ENCODE peak calls at places on chromosomes 3 and 15, in seven cellular contexts. L, A, O, Y, D, V and E are unnamed samples.

GRCh38 chr3:87260270-87260669 is 16.1 kb downstream of the POU1F1 start:
- DNase-seq in L (peak; percentile 58), A (peak; percentile 67), O (peak; percentile 10), Y (no peak), D (peak; percentile 51), V (peak; percentile 57), E (no peak)

GRCh38 chr3:52112056-52112455 is 42.2 kb downstream of the POC1A start:
- DNase-seq in L (no peak), A (no peak), O (no peak), Y (peak; percentile 26), D (no peak), V (no peak), E (peak; percentile 20)

GRCh38 chr3:151964768-151965167 is 91.3 kb downstream of the SUCNR1 start:
- DNase-seq in L (no peak), A (no peak), O (no peak), Y (no peak), D (peak; percentile 6), V (no peak), E (no peak)

GRCh38 chr3:192434186-192434585 is 293.2 kb downstream of the FGF12 start:
- DNase-seq in L (no peak), A (no peak), O (no peak), Y (no peak), D (no peak), V (no peak), E (no peak)

GRCh38 chr15:91253605-91254004 is 153.5 kb downstream of the SV2B start:
- DNase-seq in L (no peak), A (no peak), O (no peak), Y (no peak), D (no peak), V (no peak), E (no peak)

GRCh38 chr3:85567074-85567676 is 608.4 kb downstream of the CADM2 start:
- DNase-seq in L (peak; percentile 52), A (peak; percentile 80), O (no peak), Y (no peak), D (peak; percentile 29), V (peak; percentile 69), E (no peak)

GRCh38 chr15:77282333-77282732 is 137.6 kb downstream of the PEAK1 start:
- DNase-seq in L (no peak), A (no peak), O (peak; percentile 41), Y (no peak), D (peak; percentile 86), V (no peak), E (no peak)

GRCh38 chr3:6771171-6771570 is 89.7 kb upstream of the GRM7 start:
- DNase-seq in L (no peak), A (no peak), O (no peak), Y (no peak), D (no peak), V (no peak), E (no peak)

GRCh38 chr3:23396746-23397145 is 193.6 kb downstream of the UBE2E2 start:
- DNase-seq in L (no peak), A (no peak), O (no peak), Y (no peak), D (no peak), V (no peak), E (no peak)

GRCh38 chr3:105885261-105885660 is 16.4 kb upstream of the CBLB start:
- DNase-seq in L (no peak), A (no peak), O (no peak), Y (no peak), D (no peak), V (no peak), E (no peak)

GRCh38 chr3:66655673-66656072 is 154.9 kb upstream of the LRIG1 start:
- DNase-seq in L (no peak), A (no peak), O (no peak), Y (no peak), D (no peak), V (no peak), E (no peak)

GRCh38 chr15:50109086-50109987 is 9.7 kb downstream of the ATP8B4 start:
- DNase-seq in L (no peak), A (no peak), O (no peak), Y (no peak), D (peak; percentile 35), V (no peak), E (no peak)
- H3K4me3 ChIP-seq in L (no peak overlapping the region), A (no peak overlapping the region), O (no peak overlapping the region), Y (no peak overlapping the region), D (no peak overlapping the region), V (no peak overlapping the region), E (no peak overlapping the region)

GRCh38 chr15:40354408-40355171 is 3.4 kb upstream of the DISP2 start:
- DNase-seq in L (no peak), A (peak; percentile 56), O (no peak), Y (peak; percentile 36), D (peak; percentile 39), V (peak; percentile 61), E (no peak)

GRCh38 chr15:40352221-40352901 is 1.5 kb downstream of the PHGR1 start:
- DNase-seq in L (no peak), A (no peak), O (no peak), Y (peak; percentile 23), D (no peak), V (no peak), E (no peak)

GRCh38 chr15:40357246-40357645 is 773 bp upstream of the DISP2 start:
- DNase-seq in L (no peak), A (no peak), O (no peak), Y (peak; percentile 39), D (no peak), V (no peak), E (no peak)

GRCh38 chr15:40355976-40356585 is 1.9 kb upstream of the DISP2 start:
- DNase-seq in L (no peak), A (no peak), O (no peak), Y (peak; percentile 6), D (no peak), V (no peak), E (no peak)

GRCh38 chr15:40353697-40354096 is 2.9 kb downstream of the PHGR1 start:
- DNase-seq in L (no peak), A (no peak), O (no peak), Y (peak; percentile 69), D (no peak), V (no peak), E (peak; percentile 49)
- H3K27ac ChIP-seq in L (no peak overlapping the region), A (no peak overlapping the region), O (no peak overlapping the region), Y (peak overlapping the region; percentile 2), D (no peak overlapping the region), V (no peak overlapping the region), E (no peak overlapping the region)

DNA sequence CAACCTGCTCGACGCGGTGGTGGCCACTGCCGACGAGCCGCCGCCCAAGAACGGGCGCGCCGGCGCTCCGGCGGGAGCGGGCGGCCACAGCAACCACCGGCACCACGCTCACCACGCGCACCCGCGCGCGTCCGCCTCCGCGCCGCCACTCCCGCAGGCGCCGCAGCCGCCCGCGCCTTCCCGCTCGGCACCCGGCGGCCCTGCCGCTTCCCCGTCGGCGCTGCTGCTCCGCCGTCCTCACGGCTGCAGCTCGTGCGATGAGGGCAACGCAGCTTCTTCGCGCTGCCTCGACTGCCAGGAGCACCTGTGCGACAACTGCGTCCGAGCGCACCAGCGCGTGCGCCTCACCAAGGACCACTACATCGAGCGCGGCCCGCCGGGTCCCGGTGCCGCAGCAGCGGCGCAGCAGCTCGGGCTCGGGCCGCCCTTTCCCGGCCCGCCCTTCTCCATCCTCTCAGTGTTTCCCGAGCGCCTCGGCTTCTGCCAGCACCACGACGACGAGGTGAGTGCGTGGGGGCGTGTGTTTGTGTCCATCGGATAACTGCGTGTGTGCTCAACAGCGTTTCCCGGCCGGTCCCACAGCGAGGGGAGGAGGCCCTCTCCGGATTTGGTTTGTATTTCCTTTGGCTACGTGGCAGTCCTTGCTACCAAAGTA is 761 bp downstream of the TRIM71 start:
- DNase-seq in L (no peak), A (peak; percentile 50), O (no peak), Y (no peak), D (no peak), V (no peak), E (no peak)
- H3K4me3 ChIP-seq in L (no peak overlapping the region), A (peak overlapping the region; percentile 48), O (no peak overlapping the region), Y (peak overlapping the region; percentile 60), D (no peak overlapping the region), V (no peak overlapping the region), E (peak overlapping the region; percentile 63)

DNA sequence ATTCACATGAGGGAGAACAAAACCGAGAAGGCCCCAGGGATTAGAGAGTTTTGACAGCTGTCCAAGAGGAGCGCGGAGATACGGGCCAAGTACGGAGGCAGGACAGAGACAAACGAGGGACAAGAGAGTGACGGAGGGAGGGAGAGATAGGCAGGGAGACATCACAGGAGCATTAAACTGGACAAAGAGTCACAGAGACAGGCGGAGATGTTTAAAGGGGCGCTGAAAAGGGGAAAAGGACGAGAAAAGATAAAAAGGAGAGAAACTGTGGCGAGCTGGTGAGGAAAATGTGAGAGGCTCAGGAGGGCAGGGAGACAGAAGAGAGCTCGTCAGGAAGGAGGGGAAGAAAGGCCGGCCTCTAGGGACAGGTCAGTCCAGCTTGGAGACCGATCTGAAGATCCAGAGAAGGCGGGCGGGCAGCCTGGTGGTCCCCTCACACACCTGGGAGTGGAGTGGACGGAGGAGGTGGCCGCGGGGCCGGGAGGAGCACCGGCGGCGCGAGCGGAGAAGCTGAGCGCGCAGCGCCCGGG is 40.5 kb upstream of the ROPN1 start:
- DNase-seq in L (no peak), A (peak; percentile 20), O (no peak), Y (peak; percentile 73), D (no peak), V (peak; percentile 13), E (peak; percentile 53)
- H3K27ac ChIP-seq in L (no peak overlapping the region), A (peak overlapping the region; percentile 49), O (no peak overlapping the region), Y (peak overlapping the region; percentile 88), D (peak overlapping the region; percentile 28), V (no peak overlapping the region), E (peak overlapping the region; percentile 54)

GRCh38 chr3:124780356-124780755 is 50.1 kb downstream of the UMPS start:
- DNase-seq in L (no peak), A (peak; percentile 32), O (no peak), Y (peak; percentile 88), D (peak; percentile 68), V (no peak), E (peak; percentile 84)
- H3K4me3 ChIP-seq in L (no peak overlapping the region), A (no peak overlapping the region), O (no peak overlapping the region), Y (peak overlapping the region; percentile 26), D (no peak overlapping the region), V (no peak overlapping the region), E (no peak overlapping the region)

GRCh38 chr3:150330872-150331271 is 77.2 kb upstream of the TSC22D2 start:
- DNase-seq in L (no peak), A (no peak), O (no peak), Y (no peak), D (no peak), V (no peak), E (no peak)
- H3K27ac ChIP-seq in L (no peak overlapping the region), A (no peak overlapping the region), O (no peak overlapping the region), Y (no peak overlapping the region), D (no peak overlapping the region), V (no peak overlapping the region), E (peak overlapping the region; percentile 25)

GRCh38 chr15:67840747-67841634 is 1.1 kb upstream of the RNU6-1 start:
- DNase-seq in L (no peak), A (peak; percentile 50), O (no peak), Y (no peak), D (peak; percentile 58), V (peak; percentile 43), E (peak; percentile 76)
- H3K4me3 ChIP-seq in L (peak overlapping the region; percentile 92), A (peak overlapping the region; percentile 96), O (peak overlapping the region; percentile 92), Y (peak overlapping the region; percentile 83), D (peak overlapping the region; percentile 74), V (peak overlapping the region; percentile 66), E (peak overlapping the region; percentile 80)